ENCODE peak calls at places on chromosomes 2 and 18, in nine cellular contexts. A is adipocyte, T is Peyer's patch, E is SK-N-SH, M is fibroblast of lung, N is AG09309, C is heart left ventricle, D is cardiac muscle cell, F is pancreas. J is an unnamed sample.
A peak's percentile ranks its signal among the peaks of the same experiment; 100 is the strongest.

GRCh38 chr2:62568983-62569837 is 63.2 kb upstream of the TMEM17 start:
- DNase-seq in A (peak; percentile 37), T (no peak), E (no peak), M (peak; percentile 32), N (no peak), C (no peak), D (peak; percentile 49), F (no peak), J (no peak)

GRCh38 chr18:6039055-6039454 is 143.7 kb upstream of the TMEM200C start:
- DNase-seq in A (peak; percentile 21), T (no peak), E (no peak), M (peak; percentile 81), N (no peak), C (no peak), D (no peak), F (no peak), J (no peak)

GRCh38 chr2:118165595-118165994 is 77.3 kb downstream of the INSIG2 start:
- DNase-seq in A (no peak), T (no peak), E (no peak), M (no peak), N (no peak), C (no peak), D (no peak), F (no peak), J (no peak)

GRCh38 chr2:235724964-235725603 is 231.2 kb downstream of the AGAP1 start:
- DNase-seq in A (no peak), T (no peak), E (no peak), M (no peak), N (no peak), C (peak; percentile 79), D (no peak), F (peak; percentile 60), J (no peak)

GRCh38 chr2:58449286-58450010 is 208.3 kb upstream of the FANCL start:
- DNase-seq in A (no peak), T (no peak), E (no peak), M (peak; percentile 62), N (no peak), C (no peak), D (no peak), F (no peak), J (no peak)

GRCh38 chr2:106638609-106639008 is 151.4 kb downstream of the CD8B2 start:
- DNase-seq in A (no peak), T (no peak), E (no peak), M (no peak), N (no peak), C (no peak), D (no peak), F (no peak), J (no peak)

GRCh38 chr2:192960945-192961344 is 766.2 kb upstream of the TMEFF2 start:
- DNase-seq in A (peak; percentile 6), T (no peak), E (no peak), M (peak; percentile 7), N (no peak), C (no peak), D (no peak), F (no peak), J (no peak)

GRCh38 chr2:54666131-54666637 is 57.3 kb upstream of the EML6 start:
- DNase-seq in A (peak; percentile 51), T (no peak), E (no peak), M (peak; percentile 78), N (peak; percentile 49), C (no peak), D (no peak), F (no peak), J (peak; percentile 13)

GRCh38 chr2:45008296-45009129 is 739 bp downstream of the SIX2 start:
- DNase-seq in A (no peak), T (no peak), E (peak; percentile 36), M (peak; percentile 22), N (no peak), C (no peak), D (peak; percentile 20), F (peak; percentile 73), J (peak; percentile 58)

GRCh38 chr2:36663851-36664715 is 32.4 kb upstream of the VIT start:
- DNase-seq in A (peak; percentile 93), T (no peak), E (peak; percentile 66), M (peak; percentile 69), N (peak; percentile 69), C (no peak), D (peak; percentile 64), F (no peak), J (peak; percentile 71)

GRCh38 chr18:26252411-26252810 is 26.2 kb downstream of the TAF4B start:
- DNase-seq in A (no peak), T (no peak), E (no peak), M (no peak), N (no peak), C (no peak), D (no peak), F (no peak), J (no peak)

GRCh38 chr18:80097201-80097600 is 11.9 kb upstream of the ADNP2 start:
- DNase-seq in A (no peak), T (no peak), E (no peak), M (no peak), N (no peak), C (no peak), D (no peak), F (no peak), J (no peak)

GRCh38 chr2:162123806-162124758 is 28.0 kb downstream of the GCG start:
- DNase-seq in A (peak; percentile 88), T (no peak), E (peak; percentile 42), M (peak; percentile 29), N (no peak), C (no peak), D (peak; percentile 73), F (no peak), J (peak; percentile 39)

GRCh38 chr18:65955747-65956146 is 204.9 kb downstream of the CDH7 start:
- DNase-seq in A (no peak), T (no peak), E (no peak), M (no peak), N (no peak), C (no peak), D (no peak), F (no peak), J (no peak)

GRCh38 chr2:85799215-85799956 is 45.6 kb downstream of the ATOH8 start:
- DNase-seq in A (no peak), T (no peak), E (no peak), M (no peak), N (no peak), C (no peak), D (no peak), F (peak; percentile 66), J (peak; percentile 67)

GRCh38 chr2:132037527-132038178 is 124.1 kb downstream of the ANKRD30BL start:
- DNase-seq in A (peak; percentile 38), T (peak; percentile 46), E (peak; percentile 61), M (peak; percentile 13), N (no peak), C (peak; percentile 57), D (peak; percentile 52), F (peak; percentile 80), J (no peak)

GRCh38 chr18:76981388-76981968 is 151.1 kb downstream of the MBP start:
- DNase-seq in A (no peak), T (no peak), E (no peak), M (no peak), N (no peak), C (no peak), D (no peak), F (peak; percentile 45), J (no peak)

GRCh38 chr2:46847185-46847710 is 68.4 kb downstream of the MCFD2 start:
- DNase-seq in A (peak; percentile 98), T (peak; percentile 97), E (peak; percentile 91), M (peak; percentile 95), N (peak; percentile 95), C (peak; percentile 93), D (no peak), F (peak; percentile 95), J (peak; percentile 77)

GRCh38 chr2:86372133-86372532 is 34.7 kb upstream of the REEP1 start:
- DNase-seq in A (no peak), T (no peak), E (no peak), M (no peak), N (no peak), C (no peak), D (no peak), F (no peak), J (no peak)

GRCh38 chr2:105390454-105390853 is 8.4 kb downstream of the FHL2 start:
- DNase-seq in A (no peak), T (no peak), E (no peak), M (no peak), N (no peak), C (no peak), D (no peak), F (no peak), J (no peak)
- H3K4me3 ChIP-seq in A (no peak overlapping the region), T (no peak overlapping the region), E (no peak overlapping the region), M (no peak overlapping the region), N (no peak overlapping the region), C (no peak overlapping the region), D (no peak overlapping the region), F (no peak overlapping the region), J (no peak overlapping the region)

GRCh38 chr2:231667096-231667427 is 41.3 kb upstream of the PTMA start:
- DNase-seq in A (no peak), T (no peak), E (no peak), M (no peak), N (no peak), C (no peak), D (no peak), F (no peak), J (no peak)
- H3K4me3 ChIP-seq in A (peak overlapping the region; percentile 88), T (peak overlapping the region; percentile 37), E (no peak overlapping the region), M (peak overlapping the region; percentile 54), N (peak overlapping the region; percentile 50), C (peak overlapping the region; percentile 57), D (peak overlapping the region; percentile 13), F (peak overlapping the region; percentile 52), J (peak overlapping the region; percentile 62)

GRCh38 chr18:9824862-9825479 is 60.8 kb upstream of the TXNDC2 start:
- DNase-seq in A (no peak), T (no peak), E (no peak), M (no peak), N (no peak), C (no peak), D (no peak), F (no peak), J (no peak)

GRCh38 chr18:9823805-9824473 is 61.8 kb upstream of the TXNDC2 start:
- DNase-seq in A (peak; percentile 39), T (no peak), E (no peak), M (peak; percentile 93), N (peak; percentile 64), C (no peak), D (no peak), F (no peak), J (no peak)

GRCh38 chr18:9822587-9822986 is 63.2 kb upstream of the TXNDC2 start:
- DNase-seq in A (no peak), T (no peak), E (no peak), M (no peak), N (no peak), C (no peak), D (no peak), F (no peak), J (no peak)

GRCh38 chr18:9825571-9826073 is 60.2 kb upstream of the TXNDC2 start:
- DNase-seq in A (peak; percentile 78), T (no peak), E (no peak), M (peak; percentile 96), N (peak; percentile 87), C (no peak), D (no peak), F (no peak), J (peak; percentile 96)

GRCh38 chr18:9824474-9824832 is 61.3 kb upstream of the TXNDC2 start:
- DNase-seq in A (peak; percentile 76), T (no peak), E (no peak), M (peak; percentile 91), N (peak; percentile 68), C (no peak), D (peak; percentile 13), F (no peak), J (no peak)
- H3K4me3 ChIP-seq in A (peak overlapping the region; percentile 38), T (no peak overlapping the region), E (no peak overlapping the region), M (no peak overlapping the region), N (no peak overlapping the region), C (no peak overlapping the region), D (no peak overlapping the region), F (no peak overlapping the region), J (no peak overlapping the region)

GRCh38 chr2:177204417-177204816 is 8.2 kb upstream of the HNRNPA3 start:
- DNase-seq in A (no peak), T (no peak), E (no peak), M (no peak), N (no peak), C (no peak), D (no peak), F (no peak), J (no peak)
- H3K4me3 ChIP-seq in A (no peak overlapping the region), T (no peak overlapping the region), E (no peak overlapping the region), M (no peak overlapping the region), N (no peak overlapping the region), C (no peak overlapping the region), D (no peak overlapping the region), F (no peak overlapping the region), J (no peak overlapping the region)